ENCODE peak calls at places on chromosomes 1 and 21, in eight cellular contexts. U, O, D, C, T, K, R and Z are unnamed samples.

GRCh38 chr1:51272916-51273315 is 36.8 kb downstream of the RNF11 start:
- DNase-seq in R (no peak), C (no peak), K (no peak), D (no peak), O (no peak), U (no peak), T (no peak), Z (no peak)

GRCh38 chr1:11537854-11538591 is 59.1 kb downstream of the DISP3 start:
- DNase-seq in C (no peak), O (no peak), K (no peak), U (no peak), T (no peak), D (no peak), R (no peak), Z (no peak)

GRCh38 chr21:44549525-44550211 is 1.6 kb downstream of the KRTAP10-2 start:
- DNase-seq in C (no peak), T (no peak), D (no peak), R (no peak), K (no peak), U (no peak), O (no peak), Z (peak)

GRCh38 chr21:43767980-43768867 is 7.9 kb downstream of the CSTB start:
- DNase-seq in C (peak), T (no peak), D (peak), O (no peak), R (peak), K (no peak), U (peak), Z (no peak)

GRCh38 chr1:45394342-45394741 is 54.1 kb upstream of the MUTYH start:
- DNase-seq in U (no peak), C (no peak), D (no peak), K (no peak), O (no peak), R (no peak), T (no peak), Z (no peak)

GRCh38 chr1:1597275-1597930 is 2.5 kb downstream of the FNDC10 start:
- DNase-seq in K (peak), U (no peak), R (peak), O (no peak), T (no peak), C (no peak), D (no peak), Z (no peak)

GRCh38 chr1:14894811-14895524 is 258.6 kb upstream of the TMEM51 start:
- DNase-seq in C (peak), D (no peak), U (no peak), R (no peak), T (no peak), O (no peak), K (no peak), Z (no peak)

GRCh38 chr1:75712306-75712705 is 12.2 kb upstream of the ACADM start:
- DNase-seq in O (no peak), D (no peak), K (no peak), C (no peak), R (no peak), U (no peak), T (no peak), Z (no peak)

GRCh38 chr1:180168786-180169640 is 14.3 kb downstream of the QSOX1 start:
- DNase-seq in K (peak), D (peak), C (peak), O (peak), T (no peak), U (no peak), R (peak), Z (no peak)

GRCh38 chr1:171988243-171988642 is 146.9 kb downstream of the DNM3 start:
- DNase-seq in R (no peak), U (no peak), T (no peak), C (no peak), D (no peak), K (no peak), O (no peak), Z (no peak)

GRCh38 chr1:171984262-171984661 is 143.0 kb downstream of the DNM3 start:
- DNase-seq in O (no peak), D (peak), U (no peak), C (no peak), R (no peak), T (no peak), K (no peak), Z (no peak)

GRCh38 chr1:171984850-171985485 is 143.7 kb downstream of the DNM3 start:
- DNase-seq in K (no peak), O (no peak), C (no peak), R (peak), T (peak), U (no peak), D (peak), Z (no peak)

GRCh38 chr1:171983584-171983983 is 142.3 kb downstream of the DNM3 start:
- DNase-seq in C (no peak), R (no peak), O (no peak), U (no peak), D (peak), K (no peak), T (no peak), Z (no peak)

GRCh38 chr1:171985639-171986038 is 144.3 kb downstream of the DNM3 start:
- DNase-seq in D (no peak), U (no peak), C (no peak), K (peak), T (no peak), O (no peak), R (peak), Z (no peak)
- TF ChIP-seq CTCF in D (peak), U (no peak), C (no peak), K (no peak), T (no peak), O (no peak), R (peak), Z (no peak)

GRCh38 chr1:174262747-174263241 is 103.5 kb downstream of the RABGAP1L start:
- DNase-seq in R (peak), C (no peak), T (no peak), K (peak), U (no peak), O (no peak), D (peak), Z (no peak)
- TF ChIP-seq CTCF in R (peak), C (peak), T (peak), K (peak), U (no peak), O (peak), D (peak), Z (peak)

GRCh38 chr1:203440780-203441179 is 34.8 kb upstream of the PRELP start:
- DNase-seq in K (no peak), C (peak), R (no peak), T (no peak), O (no peak), U (no peak), D (peak), Z (no peak)
- TF ChIP-seq CTCF in K (no peak), C (peak), R (peak), T (no peak), O (no peak), U (no peak), D (peak), Z (no peak)

DNA sequence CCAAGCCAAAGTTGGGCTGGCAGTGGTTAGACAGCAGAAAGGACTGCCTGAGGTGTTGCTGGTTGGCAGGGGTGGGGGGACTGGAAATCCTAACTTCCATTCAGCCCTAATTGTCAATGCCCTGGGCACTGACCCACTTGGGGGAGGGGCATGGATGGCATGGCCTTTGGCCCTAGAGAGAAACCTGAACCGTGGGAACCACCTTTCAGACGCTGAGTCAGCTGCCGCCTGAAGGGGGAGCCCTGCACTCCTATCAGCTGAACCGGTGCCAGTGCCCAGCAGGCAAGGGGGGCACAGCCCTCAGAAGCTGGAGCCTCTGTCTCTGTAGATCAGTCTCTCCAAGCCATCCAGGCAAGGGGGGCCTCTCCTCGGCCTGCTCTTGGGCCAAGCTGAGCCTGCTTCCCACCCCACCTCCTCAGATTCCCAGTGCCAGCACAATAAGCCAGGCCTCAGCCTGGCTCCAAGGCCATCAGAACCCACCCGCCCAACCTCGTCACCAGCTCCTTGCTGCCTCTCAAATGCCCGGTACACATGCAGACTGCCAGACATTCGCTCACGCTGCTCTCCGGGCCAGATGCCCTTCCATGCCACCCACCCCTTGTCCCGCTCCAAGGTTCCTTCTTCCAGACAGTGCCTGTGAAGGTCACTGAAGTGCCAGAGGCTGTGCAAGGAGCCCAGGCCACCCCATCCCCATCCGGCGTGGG is 11.6 kb downstream of the TINAGL1 start:
- DNase-seq in C (peak), K (peak), R (peak), D (no peak), T (peak), O (peak), U (peak), Z (peak)
- TF ChIP-seq CTCF in C (peak), K (peak), R (peak), D (peak), T (no peak), O (peak), U (no peak), Z (peak)

DNA sequence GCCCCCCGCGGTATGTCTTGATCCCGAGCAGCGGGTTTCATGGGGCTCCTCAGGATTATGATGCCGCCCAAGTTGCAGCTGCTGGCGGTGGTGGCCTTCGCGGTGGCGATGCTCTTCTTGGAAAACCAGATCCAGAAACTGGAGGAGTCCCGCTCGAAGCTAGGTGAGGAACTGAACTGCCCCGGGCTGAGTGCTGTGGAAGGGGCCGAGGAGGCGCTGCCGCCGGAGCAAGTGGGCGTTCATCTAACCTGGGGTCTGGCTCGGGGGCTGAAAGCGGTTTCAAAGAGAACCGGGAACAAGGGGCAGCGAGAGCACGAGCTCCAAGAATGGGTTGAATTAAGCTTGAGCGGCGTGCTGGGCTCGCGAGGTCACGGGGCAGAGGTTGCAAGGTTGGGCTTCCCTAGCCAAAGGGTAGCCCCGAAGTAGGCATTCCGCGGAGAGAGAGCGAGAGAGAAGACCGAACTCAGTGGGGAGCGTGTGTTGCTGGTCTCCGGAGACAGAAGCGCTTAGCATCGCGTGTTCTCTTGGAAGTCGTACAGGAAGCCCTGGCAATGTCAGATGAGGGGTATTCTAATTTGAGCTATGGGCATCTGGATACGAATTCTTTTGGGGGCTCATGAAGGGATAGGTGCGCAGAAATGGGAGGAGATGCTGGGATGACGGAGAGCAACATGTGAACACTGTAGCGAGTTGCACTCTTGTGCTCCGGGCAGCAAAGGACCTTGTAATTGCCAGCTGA is 732 bp downstream of the HS2ST1 start:
- DNase-seq in C (peak), R (peak), U (peak), K (peak), O (peak), T (peak), D (peak), Z (peak)
- TF ChIP-seq CTCF in C (no peak), R (no peak), U (no peak), K (no peak), O (no peak), T (no peak), D (no peak), Z (no peak)

DNA sequence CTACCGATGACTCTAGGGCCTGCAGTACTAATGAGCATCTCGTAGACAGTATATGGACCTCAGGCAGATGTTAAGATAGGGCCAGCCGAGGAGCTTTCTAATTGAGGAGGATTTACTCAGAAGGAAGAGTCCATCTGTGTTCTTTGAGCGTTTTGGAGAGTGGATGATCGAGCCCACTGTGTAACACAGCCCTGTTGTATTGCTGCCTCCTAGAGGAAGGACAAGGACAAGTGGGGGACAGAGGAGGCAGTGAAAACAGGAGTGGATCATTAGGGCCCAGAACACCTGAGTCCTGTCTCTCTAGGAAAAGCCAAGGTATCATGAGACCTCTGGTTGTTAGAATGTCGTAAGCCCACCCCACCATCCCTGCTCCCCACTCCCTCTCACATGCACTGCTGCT is 62.9 kb downstream of the TBX19 start:
- DNase-seq in D (no peak), C (no peak), R (no peak), O (no peak), T (no peak), U (no peak), K (no peak), Z (no peak)
- TF ChIP-seq CTCF in D (peak), C (no peak), R (peak), O (no peak), T (no peak), U (no peak), K (no peak), Z (no peak)

GRCh38 chr1:223551610-223552009 is 113.9 kb downstream of the CAPN8 start:
- DNase-seq in U (no peak), C (no peak), R (no peak), T (no peak), K (no peak), D (no peak), O (no peak), Z (no peak)

GRCh38 chr1:223547316-223548114 is 118.0 kb downstream of the CAPN8 start:
- DNase-seq in K (no peak), T (no peak), U (no peak), R (no peak), D (no peak), C (no peak), O (no peak), Z (no peak)

GRCh38 chr1:223545325-223545724 is 120.2 kb downstream of the CAPN8 start:
- DNase-seq in O (no peak), D (no peak), R (no peak), U (no peak), K (no peak), C (no peak), T (no peak), Z (no peak)

GRCh38 chr1:223553957-223554356 is 111.5 kb downstream of the CAPN8 start:
- DNase-seq in K (no peak), C (no peak), R (no peak), U (no peak), O (no peak), D (no peak), T (no peak), Z (no peak)

DNA sequence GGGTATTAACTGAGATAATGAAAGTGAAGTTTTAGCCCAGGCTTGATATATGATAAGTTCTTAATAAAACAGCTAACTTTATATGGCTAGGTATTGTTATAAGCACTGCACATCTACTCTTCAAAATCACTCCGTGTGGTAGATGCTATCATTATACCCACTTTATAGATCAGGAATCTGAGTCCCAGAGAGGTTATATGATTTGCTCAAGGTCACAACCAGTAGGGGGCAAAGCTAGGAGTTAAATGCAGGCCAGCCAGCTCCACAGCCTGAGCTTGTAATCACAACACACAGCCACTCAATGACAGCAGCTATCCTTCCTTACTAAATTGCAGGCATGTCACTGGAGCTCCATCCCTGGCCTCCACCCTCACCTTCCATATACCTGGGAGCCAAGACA is 115.8 kb downstream of the CAPN8 start:
- DNase-seq in D (no peak), K (no peak), C (no peak), U (no peak), O (no peak), R (no peak), T (no peak), Z (no peak)
- TF ChIP-seq CTCF in D (no peak), K (no peak), C (no peak), U (no peak), O (no peak), R (no peak), T (no peak), Z (no peak)

DNA sequence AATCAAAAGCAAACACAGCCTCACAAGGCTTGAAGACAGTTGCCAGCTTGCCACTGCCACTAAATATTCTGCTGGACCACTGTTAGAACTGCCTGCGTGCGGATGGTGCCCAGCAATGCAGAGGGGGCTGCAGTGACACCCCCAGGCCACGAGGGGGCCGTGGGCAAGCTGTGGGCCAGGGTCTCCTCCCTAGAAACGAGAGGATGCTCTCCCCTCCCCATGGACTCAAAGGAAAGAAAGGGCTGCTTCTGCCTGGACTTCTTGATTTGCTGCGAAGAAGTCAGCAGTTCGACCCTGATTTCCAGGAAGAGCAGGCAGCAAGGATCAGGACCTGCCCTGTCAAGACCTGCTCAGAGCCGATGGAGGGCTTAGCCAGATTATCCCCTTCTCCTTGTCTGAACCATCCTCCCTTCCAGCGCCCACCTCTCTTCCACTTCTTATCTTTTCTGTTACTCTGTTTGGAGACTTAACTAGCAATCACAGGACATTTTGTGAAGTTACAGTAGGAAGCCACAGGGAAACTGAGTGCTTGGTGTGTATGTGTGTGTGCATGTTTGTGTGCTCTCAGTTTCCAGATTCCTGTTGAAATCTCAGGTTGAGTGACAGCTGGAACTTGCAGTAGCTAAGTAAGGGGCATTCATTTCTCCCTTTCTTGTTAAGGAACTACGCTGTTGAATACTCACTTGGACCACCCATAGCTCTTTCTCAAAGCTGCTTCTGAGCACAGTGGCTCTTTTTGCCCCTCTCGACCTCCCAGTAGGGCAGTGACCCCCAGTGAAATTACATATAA is 2.7 kb downstream of the MAN1C1 start:
- DNase-seq in U (no peak), K (peak), T (peak), D (peak), C (no peak), O (no peak), R (no peak), Z (no peak)
- TF ChIP-seq CTCF in U (no peak), K (peak), T (peak), D (peak), C (peak), O (peak), R (peak), Z (peak)

GRCh38 chr1:17763995-17764394 is 8.9 kb downstream of the ACTL8 start:
- DNase-seq in O (no peak), D (no peak), U (no peak), R (no peak), K (no peak), T (no peak), C (no peak), Z (no peak)

GRCh38 chr1:17755120-17755519 is at the start of gene ACTL8:
- DNase-seq in O (no peak), K (peak), R (no peak), C (no peak), D (no peak), U (no peak), T (no peak), Z (no peak)

GRCh38 chr1:17757426-17757825 is 2.3 kb downstream of the ACTL8 start:
- DNase-seq in D (no peak), C (no peak), U (no peak), R (no peak), O (no peak), T (no peak), K (no peak), Z (no peak)

GRCh38 chr1:17762313-17762712 is 7.2 kb downstream of the ACTL8 start:
- DNase-seq in D (no peak), O (no peak), U (no peak), R (no peak), T (no peak), C (no peak), K (no peak), Z (no peak)

DNA sequence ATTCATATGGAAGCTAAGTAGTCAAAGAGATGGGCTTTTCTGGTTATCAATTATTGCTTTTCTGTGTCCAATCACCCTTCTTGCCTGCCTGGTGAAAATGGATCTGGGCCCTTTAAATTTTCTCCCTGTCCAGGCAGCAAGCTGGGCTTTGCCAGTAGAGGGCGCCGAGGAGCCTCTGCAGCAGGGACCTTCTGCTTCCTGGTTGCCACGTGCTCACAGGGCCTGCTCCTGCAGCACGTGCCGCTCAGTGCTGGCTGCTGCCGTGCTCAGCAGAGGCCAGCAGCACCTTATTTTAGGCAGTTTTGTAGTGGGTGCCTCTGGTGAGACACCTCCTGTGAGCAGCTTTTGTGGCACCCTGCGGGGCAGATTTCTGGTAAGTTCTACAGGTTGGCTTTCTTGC is 4.0 kb downstream of the ACTL8 start:
- DNase-seq in T (no peak), U (no peak), R (no peak), C (no peak), D (no peak), O (no peak), K (peak), Z (no peak)
- TF ChIP-seq CTCF in T (no peak), U (no peak), R (peak), C (no peak), D (peak), O (no peak), K (no peak), Z (no peak)